ENCODE peak calls at places on chromosomes 4 and X, in seven cellular contexts. X is endothelial cell; L is EL; I is activated CD8-positive, alpha-beta memory T cell treated with anti-CD3 and anti-CD28 coated beads for 24 hours; M is activated naive CD8-positive, alpha-beta T cell treated with anti-CD3 and anti-CD28 coated beads, Interleukin-2, amount 50 U/mL, for 24 hours; E is nephron progenitor cell; R is bronchial epithelial cell. P is an unnamed sample.

GRCh38 chrX:31590581-31591113 is 518.8 kb upstream of the FTHL17 start:
- DNase-seq in X (no peak), L (peak), I (no peak), M (no peak), E (no peak), R (peak), P (no peak)

GRCh38 chrX:84865113-84865512 is 138.6 kb upstream of the APOOL start:
- DNase-seq in X (no peak), L (peak), I (no peak), M (no peak), E (no peak), R (peak), P (no peak)

GRCh38 chr4:42347076-42347475 is 50.2 kb upstream of the SHISA3 start:
- DNase-seq in X (no peak), L (no peak), I (no peak), M (no peak), E (no peak), R (no peak), P (no peak)

GRCh38 chrX:34656842-34657780 is at the start of gene TMEM47:
- DNase-seq in X (peak), L (peak), I (no peak), M (no peak), E (peak), R (peak), P (no peak)

GRCh38 chrX:45743906-45744625 is 543.4 kb upstream of the DIPK2B start:
- DNase-seq in X (no peak), L (no peak), I (no peak), M (no peak), E (no peak), R (no peak), P (no peak)

GRCh38 chrX:103608305-103608963 is 671 bp downstream of the TCEAL3 start:
- DNase-seq in X (peak), L (no peak), I (peak), M (peak), E (no peak), R (no peak), P (no peak)

GRCh38 chr4:153000068-153000420 is 63.9 kb downstream of the FHDC1 start:
- DNase-seq in X (no peak), L (no peak), I (no peak), M (no peak), E (no peak), R (no peak), P (no peak)

GRCh38 chr4:68498413-68499007 is 51.2 kb downstream of the TMPRSS11E start:
- DNase-seq in X (peak), L (peak), I (peak), M (peak), E (peak), R (peak), P (peak)

GRCh38 chr4:75715105-75715799 is 9.1 kb upstream of the USO1 start:
- DNase-seq in X (no peak), L (no peak), I (no peak), M (no peak), E (no peak), R (no peak), P (no peak)

GRCh38 chr4:105088110-105088879 is 58.4 kb upstream of the TET2 start:
- DNase-seq in X (no peak), L (peak), I (no peak), M (no peak), E (no peak), R (peak), P (peak)

GRCh38 chrX:10989386-10989785 is 121.7 kb upstream of the HCCS start:
- DNase-seq in X (no peak), L (peak), I (no peak), M (no peak), E (no peak), R (no peak), P (no peak)

GRCh38 chr4:74967324-74967723 is 34.4 kb downstream of the PARM1 start:
- DNase-seq in X (no peak), L (no peak), I (no peak), M (no peak), E (no peak), R (peak), P (peak)

GRCh38 chr4:94491322-94491721 is 39.6 kb downstream of the PDLIM5 start:
- DNase-seq in X (no peak), L (peak), I (no peak), M (no peak), E (no peak), R (peak), P (peak)

GRCh38 chr4:78022517-78022916 is 34.6 kb upstream of the FRAS1 start:
- DNase-seq in X (no peak), L (no peak), I (no peak), M (no peak), E (no peak), R (no peak), P (no peak)

GRCh38 chr4:93730251-93730650 is 98.3 kb upstream of the ATOH1 start:
- DNase-seq in X (no peak), L (no peak), I (no peak), M (no peak), E (no peak), R (no peak), P (no peak)

GRCh38 chr4:141912831-141913230 is 276.4 kb downstream of the IL15 start:
- DNase-seq in X (peak), L (no peak), I (no peak), M (no peak), E (no peak), R (peak), P (no peak)

GRCh38 chr4:57243071-57243470 is 132.9 kb upstream of the IGFBP7 start:
- DNase-seq in X (no peak), L (no peak), I (no peak), M (no peak), E (no peak), R (no peak), P (no peak)

GRCh38 chr4:173752610-173753009 is 222.6 kb upstream of the HAND2 start:
- DNase-seq in X (peak), L (peak), I (no peak), M (peak), E (peak), R (no peak), P (no peak)

GRCh38 chrX:80812176-80812575 is 2.5 kb upstream of the BRWD3 start:
- DNase-seq in X (peak), L (peak), I (no peak), M (peak), E (no peak), R (no peak), P (peak)

GRCh38 chr4:123466080-123466785 is 69.6 kb downstream of the SPRY1 start:
- DNase-seq in X (no peak), L (no peak), I (no peak), M (no peak), E (no peak), R (no peak), P (no peak)

GRCh38 chr4:73875401-73875800 is 6.2 kb downstream of the CXCL1 start:
- DNase-seq in X (no peak), L (no peak), I (no peak), M (no peak), E (no peak), R (no peak), P (no peak)

GRCh38 chr4:56757270-56757746 is 64.2 kb downstream of the SPINK2 start:
- DNase-seq in X (no peak), L (peak), I (peak), M (peak), E (no peak), R (peak), P (peak)

GRCh38 chr4:83189631-83190136 is 75.2 kb upstream of the PLAC8 start:
- DNase-seq in X (no peak), L (no peak), I (no peak), M (no peak), E (peak), R (peak), P (no peak)

GRCh38 chrX:119539872-119540271 is 25.3 kb downstream of the STEEP1 start:
- DNase-seq in X (peak), L (no peak), I (no peak), M (peak), E (no peak), R (no peak), P (no peak)

GRCh38 chr4:163548481-163549243 is 54.2 kb downstream of the TMA16 start:
- DNase-seq in X (peak), L (peak), I (no peak), M (no peak), E (peak), R (peak), P (no peak)

GRCh38 chr4:162075691-162076090 is 88.1 kb downstream of the FSTL5 start:
- DNase-seq in X (no peak), L (no peak), I (no peak), M (no peak), E (no peak), R (no peak), P (no peak)

GRCh38 chr4:159071969-159072765 is 30.7 kb upstream of the RAPGEF2 start:
- DNase-seq in X (no peak), L (no peak), I (no peak), M (no peak), E (no peak), R (peak), P (no peak)

GRCh38 chr4:76028242-76028859 is 5.1 kb upstream of the CXCL10 start:
- DNase-seq in X (no peak), L (no peak), I (no peak), M (no peak), E (no peak), R (no peak), P (no peak)

GRCh38 chr4:153296424-153296823 is 48.1 kb upstream of the MND1 start:
- DNase-seq in X (no peak), L (peak), I (no peak), M (no peak), E (peak), R (peak), P (peak)

GRCh38 chr4:121998024-121998423 is 46.2 kb upstream of the TRPC3 start:
- DNase-seq in X (peak), L (no peak), I (no peak), M (no peak), E (no peak), R (peak), P (no peak)

GRCh38 chrX:46216406-46216805 is 328.8 kb downstream of the ZNF674 start:
- DNase-seq in X (no peak), L (no peak), I (no peak), M (no peak), E (no peak), R (no peak), P (no peak)

GRCh38 chr4:73868206-73869129 is 725 bp upstream of the CXCL1 start:
- DNase-seq in X (no peak), L (no peak), I (no peak), M (no peak), E (no peak), R (peak), P (peak)

GRCh38 chrX:35919536-35920309 is at the start of gene CFAP47:
- DNase-seq in X (peak), L (no peak), I (no peak), M (no peak), E (peak), R (peak), P (no peak)

GRCh38 chrX:5632061-5632614 is 596.5 kb downstream of the NLGN4X start:
- DNase-seq in X (no peak), L (no peak), I (no peak), M (no peak), E (peak), R (no peak), P (no peak)

GRCh38 chr4:90317785-90318184 is 190.6 kb downstream of the CCSER1 start:
- DNase-seq in X (no peak), L (peak), I (no peak), M (no peak), E (no peak), R (peak), P (peak)

GRCh38 chr4:5721923-5722322 is 10.9 kb downstream of the EVC start:
- DNase-seq in X (no peak), L (no peak), I (no peak), M (no peak), E (no peak), R (no peak), P (no peak)

P was measured in foreskin keratinocyte.